ENCODE peak calls at places on chromosomes 11 and 22, in four cellular contexts. B, M, Q and L are unnamed samples. For H3F3A, the result is how much of the 10 kb centered on the place peaks cover.

GRCh38 chr11:134333951-134334350 is 2.2 kb downstream of the GLB1L2 start:
- DNase-seq in B (no peak), M (no peak), Q (no peak), L (no peak)

GRCh38 chr22:45627489-45628233 is 44.0 kb upstream of the ATXN10 start:
- DNase-seq in B (no peak), M (no peak), Q (no peak), L (no peak)

GRCh38 chr11:120197977-120198376 is 12.9 kb upstream of the OAF start:
- DNase-seq in B (no peak), M (peak), Q (peak), L (no peak)

GRCh38 chr11:35138949-35139881 is at the start of gene CD44:
- DNase-seq in B (peak), M (peak), Q (peak), L (peak)

GRCh38 chr11:118152552-118153471 is at the start of gene SCN4B:
- DNase-seq in B (no peak), M (peak), Q (peak), L (peak)

GRCh38 chr11:1305063-1305495 is 4.4 kb downstream of the TOLLIP start:
- DNase-seq in B (no peak), M (no peak), Q (no peak), L (no peak)

GRCh38 chr22:33570110-33570509 is 350.2 kb downstream of the LARGE1 start:
- DNase-seq in B (no peak), M (no peak), Q (no peak), L (no peak)

GRCh38 chr11:111454561-111455192 is 57.5 kb downstream of the BTG4 start:
- DNase-seq in B (peak), M (peak), Q (peak), L (peak)

GRCh38 chr11:28232649-28233048 is 124.5 kb downstream of the METTL15 start:
- DNase-seq in B (no peak), M (no peak), Q (no peak), L (no peak)

GRCh38 chr22:19203839-19204238 is 25.3 kb upstream of the SLC25A1 start:
- DNase-seq in B (no peak), M (no peak), Q (no peak), L (no peak)

GRCh38 chr11:23359297-23359696 is 499.0 kb upstream of the CCDC179 start:
- DNase-seq in B (peak), M (no peak), Q (no peak), L (peak)

GRCh38 chr11:32891657-32892354 is 805 bp upstream of the QSER1 start:
- DNase-seq in B (no peak), M (no peak), Q (no peak), L (peak)

GRCh38 chr11:47410404-47411264 is 2.2 kb downstream of the SLC39A13 start:
- DNase-seq in B (no peak), M (peak), Q (no peak), L (peak)

GRCh38 chr22:30245985-30246901 is at the start of gene LIF:
- DNase-seq in B (peak), M (peak), Q (peak), L (no peak)

GRCh38 chr11:74100735-74101134 is 70.1 kb downstream of the C2CD3 start:
- DNase-seq in B (no peak), M (no peak), Q (no peak), L (no peak)

GRCh38 chr22:20520093-20520511 is 12.7 kb downstream of the MED15 start:
- DNase-seq in B (no peak), M (no peak), Q (no peak), L (no peak)

GRCh38 chr22:29136715-29137700 is 64.2 kb downstream of the KREMEN1 start:
- DNase-seq in B (no peak), M (no peak), Q (no peak), L (no peak)

GRCh38 chr11:73950869-73951710 is at the start of gene DNAJB13:
- DNase-seq in B (peak), M (peak), Q (peak), L (peak)

GRCh38 chr11:134450186-134450585 is 38.1 kb upstream of the B3GAT1 start:
- DNase-seq in B (no peak), M (no peak), Q (no peak), L (no peak)

GRCh38 chr22:44524806-44525205 is 26.8 kb upstream of the RTL6 start:
- DNase-seq in B (no peak), M (no peak), Q (no peak), L (no peak)

GRCh38 chr11:72039108-72039850 is 40.6 kb downstream of the IL18BP start:
- DNase-seq in B (no peak), M (no peak), Q (peak), L (no peak)

GRCh38 chr22:19641983-19642451 is 72.3 kb upstream of the SEPTIN5 start:
- DNase-seq in B (no peak), M (no peak), Q (no peak), L (no peak)

GRCh38 chr11:106369224-106369623 is 291.8 kb downstream of the AASDHPPT start:
- DNase-seq in B (no peak), M (no peak), Q (no peak), L (no peak)

GRCh38 chr11:110522456-110522855 is 92.7 kb downstream of the FDX1 start:
- DNase-seq in B (no peak), M (no peak), Q (no peak), L (no peak)

GRCh38 chr22:32836286-32836859 is 34.9 kb downstream of the TIMP3 start:
- DNase-seq in B (peak), M (peak), Q (peak), L (peak)

GRCh38 chr11:108781921-108782320 is 117.1 kb downstream of the DDX10 start:
- DNase-seq in B (no peak), M (no peak), Q (no peak), L (no peak)

GRCh38 chr11:65126624-65127274 is 4.6 kb downstream of the MRPL49 start:
- DNase-seq in B (no peak), M (no peak), Q (no peak), L (no peak)

GRCh38 chr11:65125197-65126056 is 3.3 kb downstream of the MRPL49 start:
- DNase-seq in B (no peak), M (no peak), Q (no peak), L (no peak)

GRCh38 chr11:65127473-65128181 is 5.5 kb downstream of the MRPL49 start:
- DNase-seq in B (no peak), M (no peak), Q (no peak), L (no peak)

GRCh38 chr11:65121865-65122696 is at the start of the genes FAU and MRPL49:
- DNase-seq in B (peak), M (peak), Q (peak), L (peak)

DNA sequence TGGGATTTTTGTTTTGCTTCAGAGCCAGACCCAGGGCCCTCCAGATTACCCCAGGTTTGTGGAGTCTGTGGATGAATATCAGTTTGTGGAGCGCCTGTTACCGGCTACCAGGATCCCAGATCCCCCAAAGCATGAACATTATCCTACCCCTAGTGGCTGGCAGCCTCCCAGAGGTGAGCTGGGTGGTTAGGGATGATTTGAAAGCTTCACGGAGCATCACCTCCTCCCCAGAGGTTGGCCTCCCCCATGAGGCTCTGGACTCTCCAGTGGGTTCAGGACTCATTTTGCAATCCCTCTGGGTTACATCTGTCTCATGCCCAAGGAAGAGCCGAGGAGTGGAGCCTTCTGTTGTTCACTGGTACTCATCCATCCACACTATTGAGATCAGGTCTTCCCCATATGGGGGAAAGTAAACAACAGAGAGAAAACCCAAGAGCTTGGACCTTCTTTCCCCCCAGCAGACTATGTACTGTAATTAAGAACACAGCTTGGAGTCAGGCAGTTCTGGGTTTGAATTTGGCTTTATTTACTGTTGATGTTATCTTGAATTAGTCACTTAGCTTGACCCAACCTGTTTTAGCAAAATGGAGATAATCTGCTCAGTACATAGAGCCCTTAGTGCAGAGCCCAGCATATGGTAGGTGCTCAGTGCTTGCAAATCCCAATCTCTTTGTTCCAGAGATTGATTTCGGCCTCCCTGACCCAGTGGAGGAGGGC is 2.5 kb downstream of the MRPL49 start:
- DNase-seq in B (no peak), M (no peak), Q (no peak), L (no peak)
- H3F3A ChIP-seq in B (half or more), M (under half), Q (under half), L (half or more)

DNA sequence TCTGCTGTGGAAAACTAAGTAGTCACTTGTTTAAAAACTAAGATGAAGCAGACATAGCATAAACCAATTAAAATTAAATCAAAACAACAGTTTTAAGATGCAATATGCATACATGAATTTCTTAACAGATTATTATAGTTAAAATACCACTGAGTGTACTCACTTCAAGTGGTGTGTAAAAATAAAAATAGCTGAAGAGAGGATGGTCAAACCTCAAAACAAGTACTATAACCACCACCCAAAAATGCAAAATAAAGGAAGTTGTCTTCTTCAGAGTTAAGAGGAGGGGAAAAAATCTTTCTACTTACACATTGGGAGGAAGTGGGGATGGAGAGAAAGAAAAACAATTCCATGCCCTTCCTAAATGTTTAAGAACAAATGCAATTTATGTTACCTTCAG is 31.9 kb downstream of the RRAS2 start:
- DNase-seq in B (no peak), M (no peak), Q (no peak), L (no peak)
- H3F3A ChIP-seq in B (under half), M (under half), Q (under half), L (under half)

DNA sequence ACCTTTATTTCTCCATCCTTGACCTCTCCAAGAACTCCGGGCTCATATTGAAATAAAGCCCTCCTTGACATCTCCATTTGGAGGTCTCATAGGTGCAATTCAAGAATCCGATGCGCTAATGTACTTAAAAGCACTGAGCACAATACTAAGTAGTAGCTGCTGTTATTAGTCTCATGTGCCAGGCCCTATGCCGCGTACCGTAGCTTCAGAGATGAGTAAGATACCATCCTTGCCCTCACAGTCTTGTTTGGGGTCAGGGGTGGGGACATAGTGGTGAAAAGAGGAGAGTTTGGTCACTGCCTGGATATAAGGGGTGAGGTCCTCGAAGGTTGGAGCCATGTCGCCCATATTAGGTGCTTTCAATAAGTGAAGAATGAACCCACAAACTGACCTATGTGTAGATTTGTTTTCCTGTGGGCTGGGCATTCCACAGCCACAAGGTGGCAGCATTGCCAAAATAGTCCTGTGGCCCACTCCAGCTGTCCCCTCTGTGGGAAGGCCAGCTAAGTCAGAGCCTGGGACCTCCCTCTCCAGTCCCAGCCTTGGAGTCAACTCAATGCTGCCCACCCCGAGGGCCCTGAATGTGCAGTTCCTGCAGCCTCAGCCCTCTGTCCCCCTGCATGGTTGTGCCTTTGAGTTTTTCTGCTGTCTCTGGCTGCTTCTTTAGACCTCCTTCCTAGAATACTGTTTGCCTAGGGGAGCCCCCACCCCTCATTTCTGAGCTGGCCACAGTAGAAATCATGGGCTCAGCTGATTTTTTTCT is 6.5 kb downstream of the DCPS start:
- DNase-seq in B (peak), M (peak), Q (peak), L (peak)
- H3F3A ChIP-seq in B (half or more), M (under half), Q (under half), L (under half)

GRCh38 chr11:9615031-9615451 is 41.6 kb downstream of the WEE1 start:
- DNase-seq in B (no peak), M (no peak), Q (no peak), L (no peak)

GRCh38 chr11:9609841-9610240 is 36.4 kb downstream of the WEE1 start:
- DNase-seq in B (no peak), M (no peak), Q (no peak), L (no peak)

GRCh38 chr11:9613830-9614762 is 40.6 kb downstream of the WEE1 start:
- DNase-seq in B (peak), M (peak), Q (peak), L (peak)

GRCh38 chr11:9616042-9616640 is 42.7 kb downstream of the WEE1 start:
- DNase-seq in B (no peak), M (no peak), Q (no peak), L (no peak)

DNA sequence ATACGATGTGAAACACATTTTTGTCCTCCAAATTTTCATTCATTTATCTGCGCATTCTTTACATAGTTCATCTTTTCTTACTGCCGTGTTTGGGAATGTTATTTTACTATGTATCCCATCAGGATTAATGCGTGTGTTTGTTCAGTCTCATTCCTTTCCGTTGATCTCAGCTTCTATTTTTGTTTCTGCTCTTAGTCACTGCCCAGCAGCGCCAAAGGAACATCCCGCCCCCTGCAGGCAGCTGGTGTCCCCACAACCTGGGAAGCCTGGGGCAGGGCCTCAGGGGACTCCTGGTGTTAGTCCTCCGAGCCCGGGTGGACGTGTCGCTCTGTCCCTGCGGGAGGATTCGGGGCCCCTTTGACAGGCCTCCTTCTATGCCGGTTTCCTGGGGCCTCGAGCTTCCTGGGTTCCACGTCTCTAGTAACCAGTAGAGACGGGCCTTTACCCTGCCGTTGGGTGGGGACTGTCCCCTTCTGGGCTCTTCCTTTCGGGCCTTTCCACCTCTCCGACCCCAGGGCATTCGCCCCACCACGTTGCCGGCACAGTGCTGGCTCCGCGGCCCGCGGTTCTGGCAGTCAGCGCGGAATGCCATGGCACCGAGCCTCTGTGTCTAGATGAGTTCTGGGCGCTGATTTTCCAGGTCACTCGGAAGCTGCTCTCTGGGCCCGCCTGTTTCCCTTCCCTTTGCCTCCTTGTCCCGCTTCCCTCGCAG is 39.8 kb downstream of the WEE1 start:
- DNase-seq in B (peak), M (peak), Q (peak), L (peak)
- H3F3A ChIP-seq in B (under half), M (under half), Q (under half), L (under half)

GRCh38 chr11:13337986-13338436 is 60.4 kb downstream of the BMAL1 start:
- DNase-seq in B (peak), M (no peak), Q (no peak), L (no peak)

GRCh38 chr11:13339196-13340153 is 61.9 kb downstream of the BMAL1 start:
- DNase-seq in B (no peak), M (no peak), Q (no peak), L (peak)

GRCh38 chr11:13341028-13341427 is 63.4 kb downstream of the BMAL1 start:
- DNase-seq in B (no peak), M (no peak), Q (no peak), L (no peak)

GRCh38 chr11:13336246-13336873 is 58.8 kb downstream of the BMAL1 start:
- DNase-seq in B (no peak), M (no peak), Q (no peak), L (no peak)

DNA sequence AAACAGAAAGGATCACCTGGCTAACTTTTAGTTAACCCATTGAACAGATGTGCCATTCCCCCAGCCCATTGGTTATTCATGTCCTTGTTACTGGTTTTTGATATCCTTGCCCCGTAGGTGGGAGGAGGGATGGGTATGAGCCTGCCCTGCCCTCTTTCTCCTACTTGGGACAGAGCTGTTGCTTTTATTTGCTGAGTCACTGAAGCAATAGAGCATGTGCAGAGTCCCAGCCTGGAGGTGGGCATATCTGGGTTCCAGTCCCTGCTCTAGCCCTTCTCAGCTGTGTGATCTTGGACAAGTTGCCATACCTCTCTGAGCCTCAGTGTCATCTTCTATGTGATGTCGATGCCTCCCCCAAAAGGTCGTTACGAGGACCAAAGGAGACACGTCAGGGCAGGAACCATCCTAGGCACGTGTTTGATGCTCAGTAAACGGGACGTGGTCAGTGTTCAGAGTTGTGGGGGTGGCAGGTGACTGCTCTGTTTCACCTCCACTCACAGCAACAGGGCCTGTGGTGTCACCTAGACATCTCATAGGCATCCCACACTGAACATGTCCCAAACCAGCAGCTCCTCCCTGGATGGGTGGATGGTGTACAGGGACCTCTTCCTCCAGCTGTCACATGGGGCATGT is 61.0 kb downstream of the BMAL1 start:
- DNase-seq in B (peak), M (no peak), Q (no peak), L (peak)
- H3F3A ChIP-seq in B (under half), M (under half), Q (under half), L (under half)

GRCh38 chr22:36326178-36327161 is 61.3 kb downstream of the MYH9 start:
- DNase-seq in B (no peak), M (no peak), Q (no peak), L (no peak)

GRCh38 chr22:36330127-36330526 is 57.6 kb downstream of the MYH9 start:
- DNase-seq in B (no peak), M (no peak), Q (no peak), L (no peak)

GRCh38 chr22:36329217-36330078 is 58.3 kb downstream of the MYH9 start:
- DNase-seq in B (no peak), M (peak), Q (peak), L (peak)

GRCh38 chr22:36328635-36329216 is 59.0 kb downstream of the MYH9 start:
- DNase-seq in B (no peak), M (no peak), Q (no peak), L (peak)

DNA sequence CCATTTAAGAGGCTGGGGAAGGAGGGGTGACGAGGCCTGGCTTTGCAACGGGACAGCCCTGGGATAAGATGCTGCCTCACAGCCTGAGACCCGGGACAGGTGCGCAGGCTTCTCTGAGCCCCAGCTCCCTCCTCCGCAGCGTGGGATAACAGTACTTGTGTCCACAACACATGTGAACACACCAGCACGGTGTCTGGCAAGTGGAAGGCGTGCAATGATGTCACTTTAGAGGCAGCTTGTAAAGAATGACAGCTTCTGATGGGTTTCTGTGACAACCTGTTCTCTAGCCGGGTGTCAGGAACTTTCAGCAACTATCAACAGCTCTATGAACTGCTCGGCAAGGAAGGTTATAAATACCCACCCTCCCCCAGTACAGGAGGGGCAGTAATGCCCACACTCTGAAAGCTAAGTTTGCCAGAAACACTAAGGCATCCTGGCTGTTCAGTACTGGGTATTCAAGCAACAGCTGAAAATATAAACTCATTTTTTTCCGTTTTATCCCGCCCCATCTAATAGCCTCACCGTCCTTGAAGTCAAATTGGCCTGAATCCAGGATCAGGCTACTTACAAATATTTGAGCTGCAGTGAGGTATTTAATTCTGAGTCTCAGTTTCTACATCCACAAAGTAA is 59.7 kb downstream of the MYH9 start:
- DNase-seq in B (no peak), M (no peak), Q (no peak), L (no peak)
- H3F3A ChIP-seq in B (under half), M (under half), Q (half or more), L (half or more)